ENCODE peak calls at places on chromosomes 5 and 9, in six cellular contexts. Q is heart right ventricle, A is neural progenitor cell, K is DND-41, E is IMR-90, T is PC-3. O is an unnamed sample. For H3K27me3 and H3K36me3, the result is how much of the 10 kb centered on the place peaks cover.

GRCh38 chr5:55907927-55908326 is 56.8 kb downstream of the IL31RA start:
- DNase-seq in Q (no peak), A (no peak), K (no peak), E (no peak), T (no peak), O (no peak)

GRCh38 chr5:120767171-120767820 is 303.2 kb downstream of the PRR16 start:
- DNase-seq in Q (no peak), A (no peak), K (no peak), E (peak), T (peak), O (no peak)

GRCh38 chr5:135735831-135736230 is 98.6 kb upstream of the SLC25A48 start:
- DNase-seq in Q (no peak), A (no peak), K (no peak), E (no peak), T (no peak), O (no peak)

GRCh38 chr5:143182901-143183820 is 220.3 kb downstream of the NR3C1 start:
- DNase-seq in Q (peak), A (no peak), K (peak), E (peak), T (no peak), O (peak)

GRCh38 chr9:89440951-89441654 is 56.8 kb downstream of the SEMA4D start:
- DNase-seq in Q (no peak), A (no peak), K (no peak), E (no peak), T (no peak), O (no peak)

GRCh38 chr9:29802454-29802853 is 2229.2 kb upstream of the C9orf72 start:
- DNase-seq in Q (no peak), A (no peak), K (no peak), E (no peak), T (no peak), O (no peak)

GRCh38 chr9:5976668-5977397 is 38.6 kb downstream of the RANBP6 start:
- DNase-seq in Q (no peak), A (no peak), K (no peak), E (peak), T (no peak), O (no peak)

GRCh38 chr5:181190711-181191525 is 14.1 kb downstream of the TRIM7 start:
- DNase-seq in Q (peak), A (peak), K (peak), E (no peak), T (peak), O (peak)

GRCh38 chr9:35353731-35354365 is 136.1 kb upstream of the RUSC2 start:
- DNase-seq in Q (no peak), A (no peak), K (no peak), E (peak), T (no peak), O (no peak)

GRCh38 chr9:74035786-74036185 is 461.3 kb upstream of the RORB start:
- DNase-seq in Q (no peak), A (no peak), K (no peak), E (no peak), T (no peak), O (no peak)

GRCh38 chr9:94719878-94720277 is 6.6 kb upstream of the AOPEP start:
- DNase-seq in Q (no peak), A (no peak), K (no peak), E (no peak), T (peak), O (no peak)

DNA sequence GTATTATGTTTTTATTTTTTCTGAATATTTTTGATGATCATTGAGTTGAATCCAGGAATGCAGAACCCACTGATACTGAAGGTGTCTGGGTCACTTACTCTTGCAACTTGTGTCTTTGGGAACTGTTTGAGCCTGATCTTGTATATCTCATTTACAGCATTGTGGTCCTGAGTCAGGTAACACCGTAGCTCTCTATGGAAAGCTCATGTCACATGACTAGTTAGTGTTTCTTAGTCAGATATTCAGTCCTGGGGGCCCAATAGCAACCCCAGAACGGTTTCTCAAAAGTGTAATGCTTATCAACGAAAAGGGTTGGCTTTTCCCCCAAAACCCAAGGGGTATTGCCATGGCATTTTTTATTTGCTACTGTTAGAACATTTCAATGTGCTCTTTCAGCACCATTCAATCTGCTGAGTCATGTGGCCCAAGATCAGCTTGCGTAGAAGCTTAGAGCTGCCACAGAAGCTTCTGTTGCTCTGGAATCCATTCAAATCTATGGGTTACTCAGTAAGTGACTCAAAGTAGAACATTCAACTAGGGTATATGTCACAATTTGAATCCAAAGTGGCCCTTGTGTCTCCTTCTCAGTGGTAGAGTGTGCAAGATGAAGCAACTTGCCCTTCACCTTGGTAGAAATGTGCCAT is 12.1 kb upstream of the PTAR1 start:
- DNase-seq in Q (no peak), A (no peak), K (no peak), E (peak), T (peak), O (no peak)
- H3K27ac ChIP-seq in Q (no peak), A (no peak), K (no peak), E (no peak), T (no peak), O (no peak)

GRCh38 chr9:133670466-133670865 is 34.3 kb downstream of the DBH start:
- DNase-seq in Q (no peak), A (no peak), K (no peak), E (no peak), T (no peak), O (no peak)

GRCh38 chr9:133671371-133671770 is 35.2 kb downstream of the DBH start:
- DNase-seq in Q (no peak), A (no peak), K (no peak), E (no peak), T (no peak), O (no peak)

GRCh38 chr9:133672503-133673259 is 36.5 kb downstream of the DBH start:
- DNase-seq in Q (no peak), A (no peak), K (no peak), E (no peak), T (no peak), O (no peak)

GRCh38 chr9:133674091-133674490 is 37.9 kb downstream of the DBH start:
- DNase-seq in Q (no peak), A (no peak), K (no peak), E (no peak), T (no peak), O (no peak)

GRCh38 chr9:133673260-133673658 is 37.1 kb downstream of the DBH start:
- DNase-seq in Q (no peak), A (peak), K (no peak), E (no peak), T (no peak), O (no peak)
- H3K27me3 ChIP-seq in Q (under half), A (under half), K (under half), E (under half), T (under half), O (under half)

GRCh38 chr9:128615571-128615970 is 41.1 kb downstream of the DYNC2I2 start:
- DNase-seq in Q (no peak), A (no peak), K (no peak), E (no peak), T (no peak), O (no peak)
- H3K36me3 ChIP-seq in Q (half or more), A (under half), K (half or more), E (half or more), T (under half), O (half or more)

DNA sequence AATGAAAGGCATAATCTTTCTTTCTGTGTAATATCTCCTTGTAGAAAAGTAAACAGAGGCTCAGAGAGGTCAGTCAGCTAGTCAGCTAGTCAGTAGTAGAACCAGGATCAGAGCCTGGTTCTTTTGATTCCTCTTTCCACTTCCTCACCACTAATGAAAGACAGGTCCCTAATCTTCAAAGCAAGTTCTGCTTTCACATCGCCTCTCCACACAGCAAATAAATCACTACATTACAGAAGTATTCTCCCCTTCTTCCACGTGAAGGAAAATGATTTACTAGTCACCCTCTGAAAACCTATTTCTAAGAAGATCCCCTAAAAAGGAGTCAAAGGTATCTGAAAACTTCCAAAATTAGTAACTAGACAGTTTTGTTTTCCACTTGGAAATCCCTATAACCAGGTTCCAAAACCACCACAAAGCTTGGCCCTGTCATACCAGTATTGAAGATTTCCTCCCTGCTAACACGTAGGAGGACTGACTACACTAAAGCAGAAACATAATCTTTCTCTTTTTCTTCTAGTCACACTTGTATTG is 140.5 kb upstream of the TARS1 start:
- DNase-seq in Q (no peak), A (no peak), K (no peak), E (no peak), T (no peak), O (no peak)
- H3K27ac ChIP-seq in Q (peak), A (peak), K (no peak), E (no peak), T (peak), O (no peak)

DNA sequence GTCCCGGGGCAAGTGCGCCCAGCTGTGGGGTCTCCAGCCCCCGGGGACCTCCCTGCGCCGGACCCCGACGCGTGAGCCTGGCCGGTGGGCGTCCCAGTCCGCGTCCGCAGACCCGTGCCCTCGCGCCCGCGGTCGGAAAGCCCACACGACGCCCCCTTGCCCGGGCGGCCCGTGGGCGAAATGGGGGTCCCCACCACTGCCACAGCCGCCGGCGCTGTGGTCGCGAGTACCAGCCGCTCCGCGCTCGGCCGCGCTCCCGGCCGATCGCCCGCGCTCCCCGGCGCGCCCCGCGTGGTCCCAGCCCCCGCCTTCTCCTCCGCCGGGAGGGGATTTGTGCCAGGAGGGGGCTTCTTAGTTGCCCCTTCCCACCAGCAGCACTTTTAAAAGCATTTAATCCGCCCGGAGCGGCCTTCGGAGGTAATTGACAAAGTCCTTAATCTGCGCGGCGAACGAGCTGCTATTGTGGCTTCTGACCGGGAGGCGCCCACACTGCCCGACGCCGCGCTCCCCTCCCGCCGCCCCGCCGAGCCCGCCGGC is 426 bp upstream of the FIBCD1 start:
- DNase-seq in Q (no peak), A (peak), K (no peak), E (peak), T (peak), O (no peak)
- H3K27me3 ChIP-seq in Q (half or more), A (half or more), K (under half), E (under half), T (under half), O (under half)

GRCh38 chr9:134144801-134145200 is 8.9 kb downstream of the WDR5 start:
- DNase-seq in Q (no peak), A (no peak), K (no peak), E (peak), T (no peak), O (no peak)

GRCh38 chr9:134150557-134151214 is 13.7 kb downstream of the RNU6ATAC start:
- DNase-seq in Q (no peak), A (no peak), K (no peak), E (no peak), T (no peak), O (no peak)

GRCh38 chr9:134149380-134149779 is 13.5 kb downstream of the WDR5 start:
- DNase-seq in Q (no peak), A (no peak), K (no peak), E (no peak), T (no peak), O (no peak)

GRCh38 chr9:134145262-134145661 is 9.4 kb downstream of the WDR5 start:
- DNase-seq in Q (no peak), A (no peak), K (no peak), E (no peak), T (no peak), O (no peak)

DNA sequence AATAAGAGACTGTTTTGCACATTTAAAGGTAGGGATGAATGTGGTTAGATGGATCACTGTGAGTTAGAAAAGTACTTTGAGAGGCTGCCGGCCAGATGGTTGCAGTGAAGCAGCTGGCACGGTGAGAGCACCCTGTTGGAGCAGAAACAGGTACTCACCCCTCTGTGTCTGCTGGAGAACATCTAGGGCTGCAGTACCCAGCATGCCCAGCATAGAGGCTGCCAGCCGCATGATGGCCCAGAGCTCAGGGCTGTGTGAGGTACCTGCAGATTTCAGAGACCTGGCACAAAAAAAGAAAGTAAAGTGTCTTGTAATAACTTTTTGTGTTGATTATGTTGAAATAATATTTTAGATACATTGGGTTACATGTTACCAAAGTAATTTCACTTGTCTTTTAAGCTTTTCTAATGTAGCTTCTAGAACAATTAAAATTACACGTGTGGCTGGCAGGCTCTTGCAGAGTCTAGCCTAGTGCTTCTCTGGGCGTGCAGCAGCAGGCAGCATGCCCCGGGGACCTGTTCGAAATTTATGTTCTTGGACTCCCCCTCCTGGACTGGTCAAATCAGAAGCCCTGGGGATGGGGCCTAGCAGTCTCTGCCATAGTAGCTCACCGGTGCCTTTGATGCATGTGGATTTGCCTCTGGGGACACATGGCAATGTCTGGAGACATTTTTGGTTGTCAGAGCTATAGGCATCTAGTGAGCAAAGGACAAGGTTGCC is 11.1 kb downstream of the WDR5 start:
- DNase-seq in Q (no peak), A (no peak), K (no peak), E (no peak), T (no peak), O (no peak)
- H3K36me3 ChIP-seq in Q (half or more), A (under half), K (half or more), E (half or more), T (under half), O (half or more)

GRCh38 chr5:8813180-8813579 is 732.7 kb downstream of the SEMA5A start:
- DNase-seq in Q (no peak), A (no peak), K (peak), E (no peak), T (no peak), O (no peak)
- H3K27ac ChIP-seq in Q (no peak), A (no peak), K (peak), E (no peak), T (no peak), O (no peak)